ENCODE peak calls at places on chromosome 16, in five cellular contexts. L, W, C, T and H are unnamed samples.

GRCh38 chr16:20313741-20314140 is 13.6 kb downstream of the GP2 start:
- DNase-seq in C (no peak), L (no peak), T (no peak), W (no peak), H (no peak)

GRCh38 chr16:19005561-19006445 is 22.1 kb downstream of the TMC7 start:
- DNase-seq in C (no peak), W (no peak), L (peak), T (no peak), H (peak)

GRCh38 chr16:3482659-3483241 is 12.5 kb downstream of the C16orf90 start:
- DNase-seq in C (no peak), T (no peak), L (no peak), W (no peak), H (no peak)

GRCh38 chr16:72255785-72256184 is 83.8 kb upstream of the PMFBP1 start:
- DNase-seq in C (no peak), T (no peak), W (no peak), L (no peak), H (no peak)

GRCh38 chr16:77299395-77299794 is 100.2 kb downstream of the SYCE1L start:
- DNase-seq in W (no peak), C (no peak), T (no peak), L (no peak), H (no peak)

GRCh38 chr16:65044861-65045260 is 77.0 kb downstream of the CDH11 start:
- DNase-seq in L (no peak), C (no peak), W (peak), T (no peak), H (no peak)

GRCh38 chr16:8634991-8635736 is 13.7 kb downstream of the METTL22 start:
- DNase-seq in L (peak), T (no peak), W (no peak), C (no peak), H (no peak)

GRCh38 chr16:66095676-66096075 is 270.8 kb upstream of the CDH5 start:
- DNase-seq in T (no peak), L (no peak), C (no peak), W (no peak), H (no peak)

GRCh38 chr16:56551796-56552738 is 12.8 kb upstream of the MT4 start:
- DNase-seq in T (no peak), C (no peak), W (no peak), L (no peak), H (peak)

GRCh38 chr16:82991435-82991834 is 364.7 kb downstream of the CDH13 start:
- DNase-seq in L (no peak), C (no peak), T (no peak), W (no peak), H (no peak)

GRCh38 chr16:71956500-71956899 is 43.7 kb downstream of the PKD1L3 start:
- DNase-seq in C (no peak), W (no peak), L (no peak), T (no peak), H (no peak)

GRCh38 chr16:278863-279366 is 1.5 kb upstream of the ARHGDIG start:
- DNase-seq in W (no peak), L (peak), C (peak), T (no peak), H (no peak)

GRCh38 chr16:49817754-49818507 is 38.0 kb downstream of the ZNF423 start:
- DNase-seq in C (no peak), T (no peak), W (no peak), L (no peak), H (no peak)

GRCh38 chr16:49051626-49052025 is 230.0 kb downstream of the CBLN1 start:
- DNase-seq in L (no peak), T (no peak), W (no peak), C (no peak), H (no peak)

GRCh38 chr16:81127051-81127450 is 30.9 kb upstream of the GCSH start:
- DNase-seq in L (peak), W (peak), C (no peak), T (no peak), H (no peak)

GRCh38 chr16:84024854-84025253 is 17.7 kb downstream of the SLC38A8 start:
- DNase-seq in W (peak), T (no peak), L (peak), C (no peak), H (no peak)

GRCh38 chr16:53082509-53082908 is 27.7 kb downstream of the CHD9 start:
- DNase-seq in T (no peak), L (no peak), W (no peak), C (no peak), H (no peak)

GRCh38 chr16:60788631-60789030 is 1247.6 kb downstream of the CDH8 start:
- DNase-seq in T (no peak), W (no peak), C (no peak), L (no peak), H (no peak)

GRCh38 chr16:51755039-51755501 is 604.0 kb upstream of the SALL1 start:
- DNase-seq in W (no peak), L (no peak), T (no peak), C (no peak), H (no peak)

GRCh38 chr16:50459681-50460080 is 88.5 kb upstream of the NKD1 start:
- DNase-seq in L (no peak), T (no peak), C (no peak), W (no peak), H (no peak)

GRCh38 chr16:18984425-18985005 is 781 bp downstream of the TMC7 start:
- DNase-seq in C (no peak), W (no peak), T (no peak), L (peak), H (peak)

GRCh38 chr16:24396350-24397271 is 140.5 kb downstream of the CACNG3 start:
- DNase-seq in W (no peak), L (no peak), T (no peak), C (no peak), H (no peak)

GRCh38 chr16:74660383-74660782 is 6.3 kb downstream of the RFWD3 start:
- DNase-seq in W (no peak), L (no peak), T (no peak), C (no peak), H (no peak)

GRCh38 chr16:55125818-55126385 is 195.2 kb downstream of the IRX5 start:
- DNase-seq in W (no peak), C (no peak), L (no peak), T (no peak), H (no peak)